ENCODE peak calls at places on chromosome 21, in ten cellular contexts. H, X, J, C, F, G, N, A, Q and Y are unnamed samples.

GRCh38 chr21:31660134-31660565 is 657 bp downstream of the SOD1 start:
- DNase-seq in H (no peak), X (no peak), J (no peak), C (peak), F (peak), G (peak), N (no peak), A (no peak), Q (no peak), Y (no peak)

GRCh38 chr21:36388835-36389234 is 3.6 kb downstream of the CHAF1B start:
- DNase-seq in H (no peak), X (peak), J (no peak), C (peak), F (no peak), G (no peak), N (no peak), A (no peak), Q (peak), Y (no peak)

GRCh38 chr21:39168800-39169199 is 14.5 kb downstream of the PSMG1 start:
- DNase-seq in H (no peak), X (no peak), J (no peak), C (no peak), F (no peak), G (no peak), N (no peak), A (no peak), Q (no peak), Y (no peak)

GRCh38 chr21:31560479-31560878 is 99.0 kb upstream of the SOD1 start:
- DNase-seq in H (no peak), X (no peak), J (no peak), C (no peak), F (no peak), G (no peak), N (no peak), A (no peak), Q (no peak), Y (no peak)

GRCh38 chr21:23977971-23978370 is 1629.3 kb downstream of the MRPL39 start:
- DNase-seq in H (no peak), X (no peak), J (no peak), C (no peak), F (no peak), G (no peak), N (no peak), A (no peak), Q (peak), Y (no peak)

GRCh38 chr21:37891953-37892352 is 24.3 kb downstream of the KCNJ6 start:
- DNase-seq in H (no peak), X (no peak), J (no peak), C (no peak), F (no peak), G (no peak), N (no peak), A (no peak), Q (no peak), Y (no peak)

GRCh38 chr21:17786219-17787181 is 32.7 kb downstream of the C21orf91 start:
- DNase-seq in H (no peak), X (no peak), J (no peak), C (no peak), F (no peak), G (no peak), N (no peak), A (no peak), Q (no peak), Y (no peak)

GRCh38 chr21:29953072-29953471 is 13.3 kb upstream of the GRIK1 start:
- DNase-seq in H (no peak), X (no peak), J (no peak), C (no peak), F (no peak), G (no peak), N (no peak), A (no peak), Q (no peak), Y (no peak)

GRCh38 chr21:35945089-35945671 is 115.1 kb downstream of the SETD4 start:
- DNase-seq in H (no peak), X (no peak), J (no peak), C (no peak), F (no peak), G (no peak), N (no peak), A (no peak), Q (no peak), Y (no peak)

GRCh38 chr21:39454949-39455668 is 3.3 kb downstream of the SH3BGR start:
- DNase-seq in H (no peak), X (no peak), J (no peak), C (no peak), F (no peak), G (no peak), N (no peak), A (no peak), Q (no peak), Y (no peak)

GRCh38 chr21:33642896-33643657 is 776 bp downstream of the ITSN1 start:
- DNase-seq in H (peak), X (no peak), J (no peak), C (peak), F (peak), G (peak), N (peak), A (no peak), Q (peak), Y (peak)

GRCh38 chr21:31554511-31555022 is 104.9 kb upstream of the SOD1 start:
- DNase-seq in H (no peak), X (no peak), J (peak), C (peak), F (no peak), G (peak), N (no peak), A (no peak), Q (peak), Y (peak)

GRCh38 chr21:33026878-33027400 is 1.2 kb downstream of the OLIG2 start:
- DNase-seq in H (no peak), X (no peak), J (no peak), C (no peak), F (peak), G (no peak), N (no peak), A (no peak), Q (peak), Y (peak)

GRCh38 chr21:43317254-43317748 is 109.6 kb downstream of the SIK1 start:
- DNase-seq in H (no peak), X (no peak), J (no peak), C (no peak), F (no peak), G (peak), N (no peak), A (no peak), Q (no peak), Y (no peak)
- H3K4me3 ChIP-seq in H (no peak), X (no peak), J (no peak), C (no peak), F (no peak), G (no peak), N (no peak), A (no peak), Q (no peak), Y (no peak)

DNA sequence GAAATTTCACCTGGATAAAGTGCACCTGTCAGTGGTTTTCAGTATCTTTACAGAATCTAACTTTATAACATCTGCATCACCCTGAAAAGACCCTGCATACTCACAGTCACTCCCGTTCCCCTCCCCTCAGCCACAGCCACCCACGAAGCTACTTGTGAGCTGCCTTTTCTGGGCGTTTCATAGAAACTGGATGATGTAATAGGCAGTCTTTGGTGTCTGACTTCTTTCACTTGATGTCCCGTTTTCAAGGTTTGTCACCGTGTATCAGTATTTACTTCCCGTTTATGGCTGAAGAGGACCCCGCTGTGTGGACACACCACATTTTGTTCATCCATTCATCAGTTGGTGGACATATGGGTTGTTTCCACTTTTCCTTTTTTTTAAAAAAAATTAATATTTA is 47.8 kb upstream of the LRRC3 start:
- DNase-seq in H (no peak), X (peak), J (no peak), C (no peak), F (no peak), G (no peak), N (no peak), A (no peak), Q (no peak), Y (no peak)
- TF ChIP-seq CTCF in H (no peak), X (no peak), J (no peak), C (no peak), F (no peak), G (no peak), N (no peak), A (no peak), Q (no peak), Y (no peak)

DNA sequence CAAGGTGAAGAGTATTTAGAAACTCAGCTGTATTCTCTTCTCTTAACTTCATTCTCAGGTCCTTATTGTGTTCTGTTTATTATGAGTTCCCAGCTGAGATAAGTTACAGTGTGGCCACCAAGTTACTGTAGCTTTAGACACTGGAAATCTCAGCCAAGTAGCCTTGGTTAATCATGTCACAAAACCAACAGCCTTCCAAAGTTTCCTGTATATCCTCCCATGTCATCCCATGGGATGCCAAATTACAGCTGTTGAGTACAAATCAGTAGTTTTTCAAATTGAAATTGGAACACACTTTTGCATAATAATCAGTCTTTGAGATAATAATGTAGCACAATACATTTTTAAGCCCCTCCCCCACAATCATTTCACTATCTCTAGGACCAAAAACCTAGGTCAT is 10.7 kb downstream of the ADAMTS5 start:
- DNase-seq in H (no peak), X (no peak), J (no peak), C (no peak), F (no peak), G (no peak), N (no peak), A (no peak), Q (no peak), Y (no peak)
- H3K4me3 ChIP-seq in H (no peak), X (no peak), J (no peak), C (no peak), F (no peak), G (no peak), N (no peak), A (no peak), Q (no peak), Y (no peak)

DNA sequence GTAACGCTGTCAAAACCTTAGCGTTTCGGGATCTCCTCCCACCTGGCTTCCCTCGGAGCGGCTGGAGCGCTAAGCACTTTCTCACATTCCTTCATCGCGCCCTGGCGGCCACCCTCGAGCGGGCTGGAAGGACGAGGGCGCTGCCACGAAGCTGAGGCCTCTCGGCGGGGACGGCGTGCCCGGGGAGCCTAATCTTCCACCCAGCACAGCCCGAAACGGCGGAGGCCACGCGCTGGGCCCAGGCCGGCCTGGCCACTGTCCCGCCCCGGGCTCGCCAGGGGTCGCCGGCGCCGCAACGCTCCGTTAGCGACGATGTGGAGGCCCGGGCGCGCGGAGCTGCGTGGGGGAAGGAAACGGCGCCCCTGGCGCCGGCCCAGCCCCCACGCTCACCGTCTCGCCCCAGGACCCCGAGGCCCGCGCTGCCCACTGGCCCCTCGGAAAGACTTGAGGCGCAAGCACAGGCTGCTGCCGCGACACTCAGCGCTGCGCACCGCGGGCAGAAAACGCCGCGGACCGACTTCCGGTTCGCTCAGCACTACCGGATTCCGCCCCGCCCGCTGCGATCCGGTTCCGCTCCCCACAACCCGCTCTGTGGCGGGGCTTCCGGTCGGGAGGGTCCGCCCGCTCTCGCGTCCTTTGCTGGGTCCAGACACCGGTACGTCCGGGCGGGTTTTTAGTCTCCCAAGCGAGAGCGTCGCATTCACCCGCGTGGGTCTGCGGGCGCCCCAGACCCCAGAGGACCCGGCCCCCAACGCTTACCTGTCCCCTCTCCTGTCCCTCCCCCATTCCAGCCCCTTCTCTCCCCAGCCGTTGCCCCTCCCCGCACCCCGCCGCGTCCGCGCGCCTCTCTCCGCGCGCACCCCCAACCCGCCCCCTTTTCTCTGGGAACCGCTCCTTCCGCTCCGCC is at the start of gene YBEY:
- DNase-seq in H (peak), X (peak), J (peak), C (peak), F (peak), G (peak), N (peak), A (peak), Q (peak), Y (peak)
- TF ChIP-seq CTCF in H (peak), X (peak), J (peak), C (peak), F (peak), G (peak), N (peak), A (no peak), Q (peak), Y (peak)

DNA sequence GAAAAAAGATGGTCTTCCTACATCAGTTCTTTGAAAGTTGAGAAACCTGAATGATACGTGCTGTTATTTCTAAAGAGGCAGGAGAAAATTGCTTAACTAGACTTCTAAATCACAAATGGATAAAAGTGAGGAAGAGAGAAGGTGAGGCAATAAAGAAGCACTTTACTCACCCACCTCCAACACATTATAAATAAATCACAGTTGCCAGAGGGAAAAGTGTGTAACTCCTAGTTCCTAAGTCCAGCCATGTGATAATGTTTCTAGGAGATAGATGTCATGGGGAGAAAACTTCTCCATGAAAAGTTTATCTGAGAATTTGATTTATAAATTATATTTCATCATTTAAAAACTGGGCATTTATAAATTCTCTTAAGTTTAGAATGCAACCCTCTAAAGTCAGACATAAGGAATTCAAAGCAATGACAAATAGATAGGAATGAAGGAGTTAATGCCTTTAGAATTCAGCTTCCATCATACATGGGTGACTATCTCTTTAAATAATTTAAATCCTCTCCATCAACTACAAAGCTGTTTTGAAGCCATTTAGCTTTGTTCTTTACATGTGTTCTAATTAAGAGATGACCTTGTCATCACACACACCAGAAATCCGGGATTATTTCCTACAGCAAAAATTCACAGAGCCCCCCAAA is 60.0 kb downstream of the NRIP1 start:
- DNase-seq in H (no peak), X (no peak), J (no peak), C (no peak), F (no peak), G (no peak), N (no peak), A (no peak), Q (peak), Y (no peak)
- H3K4me3 ChIP-seq in H (no peak), X (no peak), J (no peak), C (no peak), F (no peak), G (peak), N (peak), A (no peak), Q (peak), Y (no peak)

DNA sequence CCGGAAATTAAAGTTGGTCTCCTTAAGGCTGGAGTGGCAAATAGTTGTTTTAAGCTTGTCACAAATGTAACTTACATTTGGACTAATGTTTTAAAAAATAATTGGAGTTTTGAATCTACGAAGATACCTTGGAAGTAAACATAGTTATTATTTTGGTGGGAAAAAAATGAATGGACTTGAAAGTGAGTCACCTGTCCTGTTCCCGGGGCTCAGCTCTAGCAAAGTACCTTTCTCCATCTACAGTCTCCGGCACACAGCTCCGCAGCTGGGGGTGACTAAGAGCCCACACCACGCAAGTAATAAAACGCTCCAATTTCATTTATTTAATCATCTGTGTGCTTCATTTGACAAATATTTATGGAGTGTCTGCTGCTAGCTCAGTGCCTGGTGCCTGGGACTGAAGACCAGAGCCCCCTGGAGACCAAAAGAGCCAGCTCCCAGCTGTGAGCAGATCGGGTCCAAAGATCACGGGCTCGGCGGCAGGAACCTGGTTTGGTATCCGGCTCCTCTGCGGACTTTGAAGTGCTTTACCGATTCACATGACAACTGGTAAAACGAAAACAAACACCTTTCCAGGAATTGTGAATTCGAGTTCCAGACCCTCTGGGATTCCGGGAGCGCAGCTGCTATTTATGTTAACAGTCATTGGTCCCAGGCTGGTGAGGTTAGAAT is 1.7 kb upstream of the RIPK4 start:
- DNase-seq in H (peak), X (no peak), J (peak), C (peak), F (no peak), G (peak), N (no peak), A (no peak), Q (peak), Y (peak)
- TF ChIP-seq CTCF in H (no peak), X (no peak), J (peak), C (peak), F (peak), G (peak), N (no peak), A (peak), Q (peak), Y (peak)

GRCh38 chr21:45040739-45041138 is 33.6 kb upstream of the ADARB1 start:
- DNase-seq in H (no peak), X (no peak), J (no peak), C (no peak), F (no peak), G (no peak), N (no peak), A (no peak), Q (no peak), Y (no peak)
- H3K4me3 ChIP-seq in H (no peak), X (no peak), J (no peak), C (no peak), F (no peak), G (no peak), N (peak), A (no peak), Q (no peak), Y (no peak)

DNA sequence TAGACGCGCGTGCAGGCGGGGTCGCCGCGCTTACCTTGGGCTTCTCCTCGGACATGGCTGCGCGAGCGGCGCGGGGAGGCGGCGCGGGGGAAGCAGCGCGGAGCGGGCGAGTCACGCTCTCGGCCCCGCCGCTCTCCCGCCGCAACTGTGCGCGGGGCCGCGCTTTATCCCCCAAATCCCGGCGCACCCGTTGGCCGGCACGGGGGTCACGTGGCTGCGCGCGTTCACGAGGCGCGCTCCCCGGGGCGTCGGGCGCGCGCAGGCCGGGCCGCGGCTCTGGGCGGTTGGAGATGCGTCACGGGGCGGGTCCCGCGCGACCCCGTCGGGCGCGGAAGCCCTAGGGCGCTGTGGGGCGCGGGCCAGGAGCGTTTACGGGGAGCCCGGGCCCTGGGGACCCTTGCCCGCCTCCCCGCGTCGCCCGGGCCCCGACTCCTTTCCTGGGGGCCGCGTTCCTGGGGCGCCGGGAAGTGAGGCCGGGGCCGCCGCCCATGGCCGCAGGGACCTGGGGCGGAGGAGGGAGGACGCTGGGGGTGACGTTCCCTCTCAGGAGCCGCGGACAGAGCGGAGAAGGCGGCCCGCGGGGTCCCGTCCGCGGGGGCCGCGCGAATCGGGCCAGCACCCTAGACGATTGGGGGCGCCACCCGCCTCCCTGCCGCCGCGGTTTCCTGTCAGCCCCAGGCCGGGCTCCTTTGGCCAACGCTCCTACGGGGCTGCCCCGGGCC is at the start of gene SUMO3:
- DNase-seq in H (peak), X (peak), J (no peak), C (peak), F (peak), G (peak), N (peak), A (no peak), Q (peak), Y (peak)
- TF ChIP-seq CTCF in H (no peak), X (no peak), J (no peak), C (no peak), F (no peak), G (no peak), N (no peak), A (no peak), Q (no peak), Y (no peak)

DNA sequence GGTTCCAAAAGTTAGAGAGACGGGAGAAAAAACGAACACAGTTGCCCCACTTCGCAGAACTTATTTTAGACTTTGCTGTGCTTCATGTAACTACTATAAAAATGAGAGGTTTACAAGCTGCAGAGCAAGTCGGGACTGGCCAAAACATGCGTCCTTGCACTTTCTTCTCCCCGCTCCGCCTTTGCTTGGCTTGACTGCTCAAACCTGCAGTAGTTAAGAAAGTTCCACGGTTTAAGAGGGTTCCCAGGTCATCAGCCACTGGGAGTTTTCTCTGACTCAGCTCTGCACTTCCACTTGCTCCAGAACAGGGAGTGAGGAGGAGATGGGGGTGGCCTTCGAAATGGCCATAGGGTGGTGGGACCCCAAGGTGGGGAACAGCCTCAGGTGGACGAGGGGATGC is 36.2 kb downstream of the CLIC6 start:
- DNase-seq in H (no peak), X (no peak), J (no peak), C (no peak), F (no peak), G (peak), N (no peak), A (no peak), Q (no peak), Y (peak)
- H3K4me3 ChIP-seq in H (no peak), X (no peak), J (no peak), C (no peak), F (no peak), G (no peak), N (no peak), A (no peak), Q (no peak), Y (no peak)